ENCODE peak calls at places on chromosomes 16 and 17, in six cellular contexts. J, C, E, X, R and G are unnamed samples.

GRCh38 chr16:5504028-5504758 is 406.6 kb upstream of the EEF2KMT start:
- DNase-seq in J (no peak), C (no peak), E (no peak), X (no peak), R (no peak), G (no peak)

GRCh38 chr17:5901731-5902660 is 168.2 kb upstream of the WSCD1 start:
- DNase-seq in J (no peak), C (no peak), E (no peak), X (no peak), R (no peak), G (no peak)

GRCh38 chr17:76789235-76789788 is 51.4 kb downstream of the MFSD11 start:
- DNase-seq in J (peak; percentile 51), C (no peak), E (no peak), X (no peak), R (no peak), G (no peak)

GRCh38 chr17:38970128-38970527 is 2.9 kb upstream of the FBXO47 start:
- DNase-seq in J (no peak), C (no peak), E (no peak), X (no peak), R (no peak), G (no peak)

GRCh38 chr17:78125138-78125913 is 3.2 kb downstream of the TMC6 start:
- DNase-seq in J (no peak), C (no peak), E (no peak), X (no peak), R (no peak), G (no peak)

GRCh38 chr17:82301300-82301915 is 16.0 kb downstream of the CD7 start:
- DNase-seq in J (no peak), C (no peak), E (no peak), X (no peak), R (no peak), G (no peak)

GRCh38 chr17:73720187-73720834 is 76.1 kb upstream of the SDK2 start:
- DNase-seq in J (no peak), C (no peak), E (no peak), X (no peak), R (peak; percentile 11), G (no peak)

GRCh38 chr17:3271072-3271848 is 26.9 kb downstream of the OR3A1 start:
- DNase-seq in J (no peak), C (no peak), E (no peak), X (no peak), R (no peak), G (no peak)

GRCh38 chr16:69772560-69773254 is 10.6 kb downstream of the WWP2 start:
- DNase-seq in J (no peak), C (no peak), E (no peak), X (no peak), R (no peak), G (no peak)

DNA sequence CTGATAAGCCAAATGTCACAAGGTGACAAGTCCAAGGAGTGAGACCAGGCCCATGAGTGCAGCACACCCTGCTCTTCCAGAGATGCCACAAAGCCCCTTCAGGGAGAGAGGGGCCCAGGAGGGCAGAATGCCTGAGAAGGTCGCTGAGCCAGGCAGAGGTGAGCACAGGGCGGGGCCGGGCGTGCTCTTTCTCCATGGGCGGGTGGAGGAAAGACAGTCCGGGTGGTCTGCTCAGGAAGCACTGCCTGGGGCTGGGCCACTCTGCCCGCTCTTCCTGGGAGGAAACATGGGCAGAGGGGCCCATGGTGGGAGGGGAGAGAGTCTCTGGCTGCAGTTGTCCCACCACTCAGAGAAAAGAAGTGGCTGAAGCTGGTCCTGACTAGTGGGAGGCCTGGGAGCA is 10.3 kb upstream of the SREBF1 start:
- DNase-seq in J (no peak), C (no peak), E (no peak), X (no peak), R (no peak), G (no peak)
- TF ChIP-seq TAF1 in J (no peak), C (no peak), E (no peak), X (no peak), R (no peak), G (no peak)

GRCh38 chr16:58082381-58082780 is 46.8 kb downstream of the CFAP20 start:
- DNase-seq in J (no peak), C (no peak), E (no peak), X (no peak), R (no peak), G (no peak)
- TF ChIP-seq POLR2AphosphoS5 in J (no peak), C (no peak), E (no peak), X (no peak), R (no peak), G (no peak)

DNA sequence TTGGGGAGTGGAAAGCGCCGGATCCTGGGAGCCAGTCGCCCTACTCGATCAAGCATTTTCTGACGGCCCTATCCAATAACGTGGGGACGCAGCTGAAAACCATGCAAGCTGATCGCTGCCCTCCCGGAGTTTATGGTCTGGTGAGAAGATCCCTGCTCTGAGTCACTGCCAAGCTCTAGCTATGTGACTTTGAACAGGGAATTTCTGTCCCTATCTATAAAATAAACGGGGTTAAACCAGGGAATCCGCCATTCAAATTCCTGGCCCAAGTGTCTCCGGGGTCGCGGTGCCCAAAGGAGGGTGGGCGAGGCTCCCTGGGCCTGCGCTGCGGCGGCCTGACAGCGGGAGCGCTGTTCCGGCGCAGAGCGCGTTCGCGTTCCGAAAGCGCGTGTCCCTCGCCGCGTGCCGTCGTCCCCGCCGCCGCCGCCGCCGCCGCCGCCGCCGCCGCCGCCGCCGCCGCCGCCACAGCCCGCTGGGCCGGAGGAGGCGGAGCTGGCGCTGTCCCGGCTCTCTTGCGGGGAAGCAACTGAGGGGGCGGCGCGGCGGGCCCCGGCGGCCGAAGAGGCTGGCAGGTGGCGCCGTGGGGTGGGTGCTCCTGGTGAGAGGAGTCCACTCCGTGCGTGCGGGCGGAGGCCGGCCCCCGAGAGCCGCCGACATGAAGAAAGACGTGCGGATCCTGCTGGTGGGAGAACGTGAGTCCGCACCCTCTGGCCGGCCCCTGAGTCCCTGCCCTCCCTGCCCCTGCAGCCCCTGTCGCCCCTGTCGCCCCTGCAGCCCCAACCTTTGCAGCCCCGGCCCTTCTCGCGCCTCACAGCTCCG is at the start of gene RHOT1:
- DNase-seq in J (peak; percentile 68), C (peak; percentile 36), E (no peak), X (peak; percentile 66), R (peak; percentile 73), G (peak; percentile 60)
- TF ChIP-seq POLR2A in J (peak; percentile 52), C (peak; percentile 55), E (no peak), X (no peak), R (peak; percentile 46), G (no peak)

DNA sequence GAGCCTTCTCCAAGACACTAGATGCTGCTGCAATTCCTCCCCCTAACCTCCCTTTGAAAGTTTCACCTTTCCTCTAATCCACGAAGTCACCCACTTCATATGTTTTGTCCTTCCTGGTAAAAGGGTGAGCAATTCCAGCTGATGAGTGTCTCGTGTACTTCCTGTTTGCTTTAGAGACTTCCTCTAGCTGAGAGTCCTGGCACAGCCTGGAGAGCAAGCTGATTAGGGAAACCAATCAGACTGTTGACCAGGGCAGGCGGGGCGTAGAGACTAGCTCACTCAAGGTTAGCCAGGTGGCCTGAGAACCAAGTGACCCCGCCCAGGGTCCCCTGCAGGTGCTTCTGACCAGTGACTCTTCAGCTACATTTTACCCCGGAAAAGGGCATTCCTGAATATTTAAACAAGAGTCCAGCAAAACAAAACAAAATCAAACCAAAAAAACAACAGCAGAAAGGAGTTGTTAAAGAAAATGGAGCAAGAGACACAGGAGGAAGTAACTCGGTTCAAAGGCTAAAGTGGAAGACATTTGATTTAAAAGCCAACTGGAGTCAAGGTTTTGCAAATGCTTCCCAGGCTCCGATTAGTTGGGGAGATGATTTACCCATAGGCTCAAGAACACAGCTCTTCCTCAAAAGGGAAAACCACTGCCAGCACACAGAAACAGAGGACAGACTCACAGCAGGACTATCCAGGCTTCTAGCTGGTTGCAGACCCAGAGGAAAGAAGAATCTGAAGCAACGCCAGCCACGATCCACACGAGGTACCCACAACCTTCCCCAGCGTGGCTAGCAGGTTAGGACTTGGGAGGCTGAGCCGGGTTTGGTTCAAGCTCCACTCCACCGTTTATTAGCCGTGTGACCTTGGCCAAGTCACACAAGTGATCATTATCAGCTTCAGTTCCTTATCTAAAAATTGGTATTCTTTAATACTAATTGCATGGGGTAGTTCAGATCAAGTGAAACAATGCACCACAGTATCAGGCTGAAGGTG is 13.4 kb downstream of the HSPB9 start:
- DNase-seq in J (peak; percentile 37), C (no peak), E (no peak), X (no peak), R (peak; percentile 91), G (no peak)
- TF ChIP-seq TAF1 in J (no peak), C (no peak), E (no peak), X (no peak), R (no peak), G (no peak)